ENCODE peak calls at places on chromosome 20, in ten cellular contexts. One of them, this sample, is unnamed.

GRCh38 chr20:46682063-46682821 is 7.0 kb downstream of the TP53RK start:
- DNase-seq in transverse colon: no peak
- DNase-seq in cardiac muscle cell: no peak
- DNase-seq in endothelial cell of umbilical vein: no peak
- DNase-seq in fibroblast of pulmonary artery: no peak
- DNase-seq in ovary: no peak
- DNase-seq in MM.1S: no peak
- DNase-seq in HepG2: no peak
- DNase-seq in mammary epithelial cell: no peak
- DNase-seq in HFFc6: no peak
- DNase-seq in this sample: no peak

GRCh38 chr20:8568068-8568467 is 436.0 kb downstream of the PLCB1 start:
- DNase-seq in transverse colon: no peak
- DNase-seq in cardiac muscle cell: no peak
- DNase-seq in endothelial cell of umbilical vein: no peak
- DNase-seq in fibroblast of pulmonary artery: peak
- DNase-seq in ovary: no peak
- DNase-seq in MM.1S: no peak
- DNase-seq in HepG2: peak
- DNase-seq in mammary epithelial cell: no peak
- DNase-seq in HFFc6: no peak
- DNase-seq in this sample: no peak

GRCh38 chr20:4435210-4435609 is 286.5 kb upstream of the PRND start:
- DNase-seq in transverse colon: no peak
- DNase-seq in cardiac muscle cell: no peak
- DNase-seq in endothelial cell of umbilical vein: no peak
- DNase-seq in fibroblast of pulmonary artery: no peak
- DNase-seq in ovary: no peak
- DNase-seq in MM.1S: no peak
- DNase-seq in HepG2: no peak
- DNase-seq in mammary epithelial cell: no peak
- DNase-seq in HFFc6: peak
- DNase-seq in this sample: no peak

GRCh38 chr20:3222635-3223600 is 13.6 kb downstream of the ITPA start:
- DNase-seq in transverse colon: no peak
- DNase-seq in cardiac muscle cell: no peak
- DNase-seq in endothelial cell of umbilical vein: no peak
- DNase-seq in fibroblast of pulmonary artery: no peak
- DNase-seq in ovary: no peak
- DNase-seq in MM.1S: no peak
- DNase-seq in HepG2: peak
- DNase-seq in mammary epithelial cell: no peak
- DNase-seq in HFFc6: no peak
- DNase-seq in this sample: peak

GRCh38 chr20:57448764-57449354 is 57.7 kb downstream of the RBM38 start:
- DNase-seq in transverse colon: no peak
- DNase-seq in cardiac muscle cell: no peak
- DNase-seq in endothelial cell of umbilical vein: no peak
- DNase-seq in fibroblast of pulmonary artery: no peak
- DNase-seq in ovary: no peak
- DNase-seq in MM.1S: no peak
- DNase-seq in HepG2: no peak
- DNase-seq in mammary epithelial cell: no peak
- DNase-seq in HFFc6: no peak
- DNase-seq in this sample: no peak

GRCh38 chr20:37521091-37521771 is at the start of gene NNAT:
- DNase-seq in transverse colon: no peak
- DNase-seq in cardiac muscle cell: no peak
- DNase-seq in endothelial cell of umbilical vein: no peak
- DNase-seq in fibroblast of pulmonary artery: no peak
- DNase-seq in ovary: no peak
- DNase-seq in MM.1S: no peak
- DNase-seq in HepG2: no peak
- DNase-seq in mammary epithelial cell: no peak
- DNase-seq in HFFc6: no peak
- DNase-seq in this sample: peak

GRCh38 chr20:38700926-38701325 is 23.4 kb upstream of the SLC32A1 start:
- DNase-seq in transverse colon: no peak
- DNase-seq in cardiac muscle cell: no peak
- DNase-seq in endothelial cell of umbilical vein: no peak
- DNase-seq in fibroblast of pulmonary artery: no peak
- DNase-seq in ovary: no peak
- DNase-seq in MM.1S: no peak
- DNase-seq in HepG2: no peak
- DNase-seq in mammary epithelial cell: no peak
- DNase-seq in HFFc6: no peak
- DNase-seq in this sample: no peak

GRCh38 chr20:51309128-51309527 is 233.4 kb downstream of the NFATC2 start:
- DNase-seq in transverse colon: no peak
- DNase-seq in cardiac muscle cell: no peak
- DNase-seq in endothelial cell of umbilical vein: no peak
- DNase-seq in fibroblast of pulmonary artery: no peak
- DNase-seq in ovary: no peak
- DNase-seq in MM.1S: no peak
- DNase-seq in HepG2: no peak
- DNase-seq in mammary epithelial cell: no peak
- DNase-seq in HFFc6: no peak
- DNase-seq in this sample: no peak

GRCh38 chr20:51565741-51566140 is 23.2 kb upstream of the NFATC2 start:
- DNase-seq in transverse colon: no peak
- DNase-seq in cardiac muscle cell: no peak
- DNase-seq in endothelial cell of umbilical vein: no peak
- DNase-seq in fibroblast of pulmonary artery: no peak
- DNase-seq in ovary: no peak
- DNase-seq in MM.1S: peak
- DNase-seq in HepG2: no peak
- DNase-seq in mammary epithelial cell: no peak
- DNase-seq in HFFc6: peak
- DNase-seq in this sample: no peak

GRCh38 chr20:19774086-19774933 is 16.3 kb downstream of the RIN2 start:
- DNase-seq in transverse colon: no peak
- DNase-seq in cardiac muscle cell: no peak
- DNase-seq in endothelial cell of umbilical vein: peak
- DNase-seq in fibroblast of pulmonary artery: peak
- DNase-seq in ovary: no peak
- DNase-seq in MM.1S: no peak
- DNase-seq in HepG2: peak
- DNase-seq in mammary epithelial cell: no peak
- DNase-seq in HFFc6: no peak
- DNase-seq in this sample: no peak

GRCh38 chr20:9912858-9913434 is 74.1 kb upstream of the PAK5 start:
- DNase-seq in transverse colon: peak
- DNase-seq in cardiac muscle cell: peak
- DNase-seq in endothelial cell of umbilical vein: peak
- DNase-seq in fibroblast of pulmonary artery: peak
- DNase-seq in ovary: peak
- DNase-seq in MM.1S: peak
- DNase-seq in HepG2: peak
- DNase-seq in mammary epithelial cell: peak
- DNase-seq in HFFc6: peak
- DNase-seq in this sample: peak

GRCh38 chr20:13119583-13119982 is 101.5 kb upstream of the ISM1 start:
- DNase-seq in transverse colon: peak
- DNase-seq in cardiac muscle cell: peak
- DNase-seq in endothelial cell of umbilical vein: peak
- DNase-seq in fibroblast of pulmonary artery: peak
- DNase-seq in ovary: no peak
- DNase-seq in MM.1S: peak
- DNase-seq in HepG2: peak
- DNase-seq in mammary epithelial cell: peak
- DNase-seq in HFFc6: peak
- DNase-seq in this sample: peak

GRCh38 chr20:35756404-35756803 is 14.3 kb upstream of the RBM39 start:
- DNase-seq in transverse colon: no peak
- DNase-seq in cardiac muscle cell: no peak
- DNase-seq in endothelial cell of umbilical vein: no peak
- DNase-seq in fibroblast of pulmonary artery: no peak
- DNase-seq in ovary: no peak
- DNase-seq in MM.1S: no peak
- DNase-seq in HepG2: no peak
- DNase-seq in mammary epithelial cell: no peak
- DNase-seq in HFFc6: no peak
- DNase-seq in this sample: no peak

GRCh38 chr20:51938557-51939324 is 136.4 kb upstream of the SALL4 start:
- DNase-seq in transverse colon: no peak
- DNase-seq in cardiac muscle cell: no peak
- DNase-seq in endothelial cell of umbilical vein: no peak
- DNase-seq in fibroblast of pulmonary artery: no peak
- DNase-seq in ovary: no peak
- DNase-seq in MM.1S: no peak
- DNase-seq in HepG2: no peak
- DNase-seq in mammary epithelial cell: no peak
- DNase-seq in HFFc6: no peak
- DNase-seq in this sample: no peak

GRCh38 chr20:63183422-63184146 is 32.3 kb downstream of the YTHDF1 start:
- DNase-seq in transverse colon: peak
- DNase-seq in cardiac muscle cell: peak
- DNase-seq in endothelial cell of umbilical vein: peak
- DNase-seq in fibroblast of pulmonary artery: peak
- DNase-seq in ovary: no peak
- DNase-seq in MM.1S: peak
- DNase-seq in HepG2: peak
- DNase-seq in mammary epithelial cell: no peak
- DNase-seq in HFFc6: no peak
- DNase-seq in this sample: peak
- TF ChIP-seq CTCF in transverse colon: peak
- TF ChIP-seq CTCF in cardiac muscle cell: peak
- TF ChIP-seq CTCF in endothelial cell of umbilical vein: peak
- TF ChIP-seq CTCF in fibroblast of pulmonary artery: peak
- TF ChIP-seq CTCF in ovary: no peak
- TF ChIP-seq CTCF in MM.1S: peak
- TF ChIP-seq CTCF in HepG2: peak
- TF ChIP-seq CTCF in mammary epithelial cell: peak
- TF ChIP-seq CTCF in HFFc6: peak
- TF ChIP-seq CTCF in this sample: peak

GRCh38 chr20:32761831-32762753 is at the start of gene DNMT3B:
- DNase-seq in transverse colon: peak
- DNase-seq in cardiac muscle cell: peak
- DNase-seq in endothelial cell of umbilical vein: peak
- DNase-seq in fibroblast of pulmonary artery: peak
- DNase-seq in ovary: peak
- DNase-seq in MM.1S: peak
- DNase-seq in HepG2: peak
- DNase-seq in mammary epithelial cell: peak
- DNase-seq in HFFc6: peak
- DNase-seq in this sample: peak
- TF ChIP-seq CTCF in transverse colon: no peak
- TF ChIP-seq CTCF in cardiac muscle cell: no peak
- TF ChIP-seq CTCF in endothelial cell of umbilical vein: peak
- TF ChIP-seq CTCF in fibroblast of pulmonary artery: no peak
- TF ChIP-seq CTCF in ovary: no peak
- TF ChIP-seq CTCF in MM.1S: peak
- TF ChIP-seq CTCF in HepG2: peak
- TF ChIP-seq CTCF in mammary epithelial cell: peak
- TF ChIP-seq CTCF in HFFc6: peak
- TF ChIP-seq CTCF in this sample: no peak

GRCh38 chr20:61459266-61459665 is 207.2 kb downstream of the CDH4 start:
- DNase-seq in transverse colon: no peak
- DNase-seq in cardiac muscle cell: no peak
- DNase-seq in endothelial cell of umbilical vein: no peak
- DNase-seq in fibroblast of pulmonary artery: no peak
- DNase-seq in ovary: no peak
- DNase-seq in MM.1S: no peak
- DNase-seq in HepG2: no peak
- DNase-seq in mammary epithelial cell: no peak
- DNase-seq in HFFc6: no peak
- DNase-seq in this sample: no peak

GRCh38 chr20:61458146-61458746 is 206.2 kb downstream of the CDH4 start:
- DNase-seq in transverse colon: no peak
- DNase-seq in cardiac muscle cell: no peak
- DNase-seq in endothelial cell of umbilical vein: no peak
- DNase-seq in fibroblast of pulmonary artery: no peak
- DNase-seq in ovary: no peak
- DNase-seq in MM.1S: no peak
- DNase-seq in HepG2: no peak
- DNase-seq in mammary epithelial cell: no peak
- DNase-seq in HFFc6: no peak
- DNase-seq in this sample: no peak

GRCh38 chr20:61461459-61461858 is 209.4 kb downstream of the CDH4 start:
- DNase-seq in transverse colon: no peak
- DNase-seq in cardiac muscle cell: no peak
- DNase-seq in endothelial cell of umbilical vein: no peak
- DNase-seq in fibroblast of pulmonary artery: no peak
- DNase-seq in ovary: no peak
- DNase-seq in MM.1S: no peak
- DNase-seq in HepG2: no peak
- DNase-seq in mammary epithelial cell: no peak
- DNase-seq in HFFc6: no peak
- DNase-seq in this sample: peak

GRCh38 chr20:61459705-61460104 is 207.6 kb downstream of the CDH4 start:
- DNase-seq in transverse colon: no peak
- DNase-seq in cardiac muscle cell: no peak
- DNase-seq in endothelial cell of umbilical vein: no peak
- DNase-seq in fibroblast of pulmonary artery: no peak
- DNase-seq in ovary: no peak
- DNase-seq in MM.1S: no peak
- DNase-seq in HepG2: no peak
- DNase-seq in mammary epithelial cell: no peak
- DNase-seq in HFFc6: no peak
- DNase-seq in this sample: no peak

DNA sequence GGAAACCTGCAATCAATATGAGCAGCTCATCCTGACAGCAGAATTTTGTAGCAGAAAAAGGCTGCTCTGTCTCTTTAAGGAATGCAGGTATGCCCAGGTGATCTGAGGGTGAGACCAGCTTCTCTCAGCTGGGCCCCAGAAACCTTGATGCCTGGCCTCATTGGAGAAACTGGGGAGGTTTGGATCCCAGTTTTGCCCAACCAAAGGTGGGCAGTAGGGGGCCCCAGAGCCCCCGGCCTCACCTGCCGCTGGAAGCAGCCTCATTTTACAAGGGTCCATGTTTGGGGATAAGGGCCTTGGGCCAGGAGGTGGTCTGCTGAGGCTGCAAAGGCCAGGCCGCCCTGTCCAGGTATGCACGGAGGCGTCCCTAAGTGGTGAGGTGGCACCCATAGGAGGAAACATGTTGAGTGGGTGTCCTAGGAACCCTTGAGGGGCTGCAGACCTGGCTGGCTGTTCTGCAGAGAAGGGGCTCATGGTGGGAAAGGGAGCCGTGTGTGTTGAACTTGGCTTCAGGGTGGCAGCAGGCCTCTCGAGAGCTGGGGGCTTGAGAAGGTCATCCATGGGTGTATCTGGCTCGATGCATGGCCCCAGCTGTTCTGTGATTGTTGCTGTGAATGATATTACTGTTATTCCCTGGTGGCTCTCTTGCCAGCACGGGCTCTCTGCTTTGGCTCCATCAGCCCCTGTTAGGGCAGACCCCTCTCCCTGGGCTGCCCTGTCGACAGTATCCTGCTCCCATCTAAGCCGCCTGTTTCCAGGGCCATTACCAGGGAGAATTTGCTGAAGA is 208.4 kb downstream of the CDH4 start:
- DNase-seq in transverse colon: no peak
- DNase-seq in cardiac muscle cell: no peak
- DNase-seq in endothelial cell of umbilical vein: no peak
- DNase-seq in fibroblast of pulmonary artery: no peak
- DNase-seq in ovary: no peak
- DNase-seq in MM.1S: no peak
- DNase-seq in HepG2: no peak
- DNase-seq in mammary epithelial cell: no peak
- DNase-seq in HFFc6: no peak
- DNase-seq in this sample: no peak
- TF ChIP-seq CTCF in transverse colon: no peak
- TF ChIP-seq CTCF in cardiac muscle cell: no peak
- TF ChIP-seq CTCF in endothelial cell of umbilical vein: no peak
- TF ChIP-seq CTCF in fibroblast of pulmonary artery: no peak
- TF ChIP-seq CTCF in ovary: no peak
- TF ChIP-seq CTCF in MM.1S: no peak
- TF ChIP-seq CTCF in HepG2: no peak
- TF ChIP-seq CTCF in mammary epithelial cell: no peak
- TF ChIP-seq CTCF in HFFc6: no peak
- TF ChIP-seq CTCF in this sample: no peak

GRCh38 chr20:44537993-44538392 is 16.1 kb upstream of the SERINC3 start:
- DNase-seq in transverse colon: no peak
- DNase-seq in cardiac muscle cell: no peak
- DNase-seq in endothelial cell of umbilical vein: no peak
- DNase-seq in fibroblast of pulmonary artery: peak
- DNase-seq in ovary: no peak
- DNase-seq in MM.1S: no peak
- DNase-seq in HepG2: no peak
- DNase-seq in mammary epithelial cell: no peak
- DNase-seq in HFFc6: no peak
- DNase-seq in this sample: no peak
- TF ChIP-seq CTCF in transverse colon: no peak
- TF ChIP-seq CTCF in cardiac muscle cell: no peak
- TF ChIP-seq CTCF in endothelial cell of umbilical vein: no peak
- TF ChIP-seq CTCF in fibroblast of pulmonary artery: peak
- TF ChIP-seq CTCF in ovary: no peak
- TF ChIP-seq CTCF in MM.1S: no peak
- TF ChIP-seq CTCF in HepG2: peak
- TF ChIP-seq CTCF in mammary epithelial cell: peak
- TF ChIP-seq CTCF in HFFc6: no peak
- TF ChIP-seq CTCF in this sample: no peak

This sample was measured in nephron progenitor cell.